ENCODE peak calls at places on chromosomes 16 and 17, in six cellular contexts. One of them, this sample, is unnamed.
A peak's percentile ranks its signal among the peaks of the same experiment; 100 is the strongest.

GRCh38 chr16:67950335-67950843 is 6.5 kb upstream of the LCAT start:
- DNase-seq in ureter: no peak
- DNase-seq in NCI-H1092: no peak
- DNase-seq in stimulated activated CD8-positive, alpha-beta memory T cell treated with anti-CD3 and anti-CD28 coated beads, Interleukin-2, amount 100 ng/mL, for 48 hours: no peak
- DNase-seq in AG04450: no peak
- DNase-seq in HAP-1: no peak
- DNase-seq in this sample: no peak

GRCh38 chr16:24758986-24759385 is 29.5 kb downstream of the TNRC6A start:
- DNase-seq in NCI-H1092: no peak
- DNase-seq in AG04450: no peak
- DNase-seq in ureter: no peak
- DNase-seq in HAP-1: no peak
- DNase-seq in stimulated activated CD8-positive, alpha-beta memory T cell treated with anti-CD3 and anti-CD28 coated beads, Interleukin-2, amount 100 ng/mL, for 48 hours: no peak
- DNase-seq in this sample: no peak

GRCh38 chr17:32757963-32758362 is 119.0 kb downstream of the MYO1D start:
- DNase-seq in ureter: no peak
- DNase-seq in stimulated activated CD8-positive, alpha-beta memory T cell treated with anti-CD3 and anti-CD28 coated beads, Interleukin-2, amount 100 ng/mL, for 48 hours: no peak
- DNase-seq in AG04450: no peak
- DNase-seq in NCI-H1092: no peak
- DNase-seq in HAP-1: no peak
- DNase-seq in this sample: no peak

GRCh38 chr16:70741779-70742125 is 55.9 kb upstream of the MTSS2 start:
- DNase-seq in ureter: no peak
- DNase-seq in stimulated activated CD8-positive, alpha-beta memory T cell treated with anti-CD3 and anti-CD28 coated beads, Interleukin-2, amount 100 ng/mL, for 48 hours: no peak
- DNase-seq in HAP-1: no peak
- DNase-seq in AG04450: no peak
- DNase-seq in NCI-H1092: no peak
- DNase-seq in this sample: no peak

GRCh38 chr17:9224485-9224884 is 203.2 kb downstream of the NTN1 start:
- DNase-seq in HAP-1: no peak
- DNase-seq in AG04450: no peak
- DNase-seq in NCI-H1092: no peak
- DNase-seq in stimulated activated CD8-positive, alpha-beta memory T cell treated with anti-CD3 and anti-CD28 coated beads, Interleukin-2, amount 100 ng/mL, for 48 hours: no peak
- DNase-seq in ureter: no peak
- DNase-seq in this sample: no peak

GRCh38 chr16:608019-608418 is 18.2 kb downstream of the RAB40C start:
- DNase-seq in NCI-H1092: no peak
- DNase-seq in stimulated activated CD8-positive, alpha-beta memory T cell treated with anti-CD3 and anti-CD28 coated beads, Interleukin-2, amount 100 ng/mL, for 48 hours: no peak
- DNase-seq in ureter: no peak
- DNase-seq in HAP-1: no peak
- DNase-seq in AG04450: no peak
- DNase-seq in this sample: no peak

GRCh38 chr17:29732613-29733012 is 109.9 kb upstream of the CORO6 start:
- DNase-seq in NCI-H1092: no peak
- DNase-seq in stimulated activated CD8-positive, alpha-beta memory T cell treated with anti-CD3 and anti-CD28 coated beads, Interleukin-2, amount 100 ng/mL, for 48 hours: no peak
- DNase-seq in AG04450: no peak
- DNase-seq in HAP-1: no peak
- DNase-seq in ureter: no peak
- DNase-seq in this sample: peak; percentile 41

GRCh38 chr16:65223335-65223734 is 101.5 kb upstream of the CDH11 start:
- DNase-seq in HAP-1: no peak
- DNase-seq in stimulated activated CD8-positive, alpha-beta memory T cell treated with anti-CD3 and anti-CD28 coated beads, Interleukin-2, amount 100 ng/mL, for 48 hours: no peak
- DNase-seq in NCI-H1092: no peak
- DNase-seq in AG04450: no peak
- DNase-seq in ureter: no peak
- DNase-seq in this sample: no peak